ENCODE peak calls at places on chromosome 1, in six cellular contexts. K is T-helper 1 cell, Q is pulmonary artery endothelial cell, A is cardiac muscle cell, T is heart right ventricle, E is brain microvascular endothelial cell. B is an unnamed sample.

GRCh38 chr1:185300152-185300551 is 16.9 kb downstream of the IVNS1ABP start:
- DNase-seq in K (no peak), Q (no peak), A (no peak), T (no peak), E (no peak), B (no peak)

GRCh38 chr1:204263240-204263848 is 49.6 kb upstream of the GOLT1A start:
- DNase-seq in K (no peak), Q (no peak), A (peak; percentile 21), T (peak; percentile 45), E (no peak), B (no peak)

GRCh38 chr1:69433073-69433472 is 134.6 kb upstream of the LRRC7 start:
- DNase-seq in K (no peak), Q (no peak), A (no peak), T (no peak), E (no peak), B (no peak)

GRCh38 chr1:36869054-36869453 is 165.3 kb downstream of the GRIK3 start:
- DNase-seq in K (no peak), Q (no peak), A (no peak), T (no peak), E (no peak), B (no peak)

GRCh38 chr1:112063781-112064180 is 74.3 kb upstream of the KCND3 start:
- DNase-seq in K (no peak), Q (no peak), A (no peak), T (no peak), E (no peak), B (no peak)

GRCh38 chr1:43908226-43908625 is 25.4 kb upstream of the ARTN start:
- DNase-seq in K (no peak), Q (no peak), A (no peak), T (no peak), E (no peak), B (no peak)

GRCh38 chr1:230781596-230781995 is 34.4 kb downstream of the CAPN9 start:
- DNase-seq in K (no peak), Q (no peak), A (no peak), T (no peak), E (no peak), B (no peak)

GRCh38 chr1:212290608-212291007 is 5.4 kb downstream of the PPP2R5A start:
- DNase-seq in K (no peak), Q (no peak), A (no peak), T (no peak), E (no peak), B (peak; percentile 67)

GRCh38 chr1:32627596-32628162 is 22.7 kb downstream of the ZBTB8OS start:
- DNase-seq in K (peak; percentile 48), Q (no peak), A (no peak), T (no peak), E (no peak), B (no peak)

GRCh38 chr1:113747376-113747775 is 11.9 kb downstream of the PHTF1 start:
- DNase-seq in K (no peak), Q (no peak), A (no peak), T (no peak), E (no peak), B (no peak)

GRCh38 chr1:55724551-55725325 is 509.6 kb upstream of the USP24 start:
- DNase-seq in K (no peak), Q (no peak), A (no peak), T (no peak), E (peak; percentile 66), B (no peak)

GRCh38 chr1:169586395-169587255 is at the start of gene F5:
- DNase-seq in K (peak; percentile 87), Q (peak; percentile 32), A (peak; percentile 86), T (peak; percentile 72), E (peak; percentile 59), B (peak; percentile 11)

GRCh38 chr1:53551428-53551995 is 92.3 kb downstream of the DMRTB1 start:
- DNase-seq in K (no peak), Q (no peak), A (no peak), T (no peak), E (no peak), B (no peak)

GRCh38 chr1:78079580-78079979 is 33.8 kb downstream of the GIPC2 start:
- DNase-seq in K (no peak), Q (no peak), A (no peak), T (no peak), E (no peak), B (no peak)

GRCh38 chr1:177591155-177591554 is 378.7 kb downstream of the SEC16B start:
- DNase-seq in K (no peak), Q (no peak), A (no peak), T (no peak), E (no peak), B (no peak)

GRCh38 chr1:33299461-33300155 is 21.3 kb downstream of the A3GALT2 start:
- DNase-seq in K (no peak), Q (no peak), A (no peak), T (no peak), E (no peak), B (no peak)

GRCh38 chr1:246142320-246142893 is 364.7 kb downstream of the SMYD3 start:
- DNase-seq in K (no peak), Q (peak; percentile 32), A (no peak), T (no peak), E (peak; percentile 99), B (no peak)

GRCh38 chr1:205805082-205805711 is 7.8 kb downstream of the SLC41A1 start:
- DNase-seq in K (no peak), Q (no peak), A (no peak), T (no peak), E (no peak), B (no peak)

GRCh38 chr1:36083635-36084501 is at the start of gene TEKT2:
- DNase-seq in K (no peak), Q (no peak), A (peak; percentile 82), T (no peak), E (peak; percentile 21), B (no peak)

GRCh38 chr1:219582310-219582709 is 30.6 kb downstream of the ZC3H11B start:
- DNase-seq in K (no peak), Q (no peak), A (no peak), T (no peak), E (peak; percentile 48), B (no peak)

GRCh38 chr1:170213598-170213997 is 67.8 kb downstream of the NTMT2 start:
- DNase-seq in K (no peak), Q (no peak), A (no peak), T (peak; percentile 23), E (no peak), B (no peak)

B was measured in HAP-1.